ENCODE peak calls at places on chromosomes 11 and 22, in five cellular contexts. One of them, this sample, is unnamed.
A peak's percentile ranks its signal among the peaks of the same experiment; 100 is the strongest.

GRCh38 chr11:61139391-61139790 is 21.8 kb downstream of the VPS37C start:
- DNase-seq in H1: no peak
- DNase-seq in SK-N-SH: no peak
- DNase-seq in K562: no peak
- DNase-seq in HCT116: no peak
- DNase-seq in this sample: no peak

GRCh38 chr11:133271206-133271605 is 261.1 kb downstream of the OPCML start:
- DNase-seq in H1: no peak
- DNase-seq in SK-N-SH: no peak
- DNase-seq in K562: no peak
- DNase-seq in HCT116: no peak
- DNase-seq in this sample: no peak

GRCh38 chr11:64219354-64219684 is 6.7 kb downstream of the TRPT1 start:
- DNase-seq in H1: no peak
- DNase-seq in SK-N-SH: no peak
- DNase-seq in K562: no peak
- DNase-seq in HCT116: no peak
- DNase-seq in this sample: no peak

GRCh38 chr11:120182790-120183491 is 27.9 kb upstream of the OAF start:
- DNase-seq in H1: no peak
- DNase-seq in SK-N-SH: no peak
- DNase-seq in K562: peak; percentile 42
- DNase-seq in HCT116: no peak
- DNase-seq in this sample: peak; percentile 59

GRCh38 chr11:118071416-118072030 is 5.4 kb upstream of the TMPRSS4 start:
- DNase-seq in H1: no peak
- DNase-seq in SK-N-SH: no peak
- DNase-seq in K562: no peak
- DNase-seq in HCT116: no peak
- DNase-seq in this sample: no peak

GRCh38 chr22:50292643-50293440 is 14.6 kb downstream of the PLXNB2 start:
- DNase-seq in H1: no peak
- DNase-seq in SK-N-SH: no peak
- DNase-seq in K562: no peak
- DNase-seq in HCT116: no peak
- DNase-seq in this sample: no peak

GRCh38 chr22:36027579-36027959 is 1.1 kb downstream of the RBFOX2 start:
- DNase-seq in H1: no peak
- DNase-seq in SK-N-SH: no peak
- DNase-seq in K562: no peak
- DNase-seq in HCT116: no peak
- DNase-seq in this sample: no peak

GRCh38 chr11:119729581-119730346 is 764 bp upstream of the NECTIN1 start:
- DNase-seq in H1: no peak
- DNase-seq in SK-N-SH: peak; percentile 85
- DNase-seq in K562: no peak
- DNase-seq in HCT116: peak; percentile 32
- DNase-seq in this sample: peak; percentile 96

GRCh38 chr22:17369553-17370035 is 334 bp downstream of the CECR2 start:
- DNase-seq in H1: no peak
- DNase-seq in SK-N-SH: peak; percentile 61
- DNase-seq in K562: peak; percentile 17
- DNase-seq in HCT116: no peak
- DNase-seq in this sample: no peak

GRCh38 chr22:33835196-33835788 is 85.0 kb downstream of the LARGE1 start:
- DNase-seq in H1: no peak
- DNase-seq in SK-N-SH: no peak
- DNase-seq in K562: no peak
- DNase-seq in HCT116: no peak
- DNase-seq in this sample: no peak

GRCh38 chr22:30754971-30755759 is 60.5 kb downstream of the OSBP2 start:
- DNase-seq in H1: peak; percentile 54
- DNase-seq in SK-N-SH: peak; percentile 74
- DNase-seq in K562: peak; percentile 54
- DNase-seq in HCT116: peak; percentile 66
- DNase-seq in this sample: peak; percentile 69

GRCh38 chr11:11220786-11221185 is 132.3 kb downstream of the CSNK2A3 start:
- DNase-seq in H1: no peak
- DNase-seq in SK-N-SH: no peak
- DNase-seq in K562: no peak
- DNase-seq in HCT116: no peak
- DNase-seq in this sample: no peak

GRCh38 chr11:63768232-63769043 is at the start of gene ZFTA:
- DNase-seq in H1: no peak
- DNase-seq in SK-N-SH: peak; percentile 98
- DNase-seq in K562: peak; percentile 91
- DNase-seq in HCT116: no peak
- DNase-seq in this sample: peak; percentile 92

DNA sequence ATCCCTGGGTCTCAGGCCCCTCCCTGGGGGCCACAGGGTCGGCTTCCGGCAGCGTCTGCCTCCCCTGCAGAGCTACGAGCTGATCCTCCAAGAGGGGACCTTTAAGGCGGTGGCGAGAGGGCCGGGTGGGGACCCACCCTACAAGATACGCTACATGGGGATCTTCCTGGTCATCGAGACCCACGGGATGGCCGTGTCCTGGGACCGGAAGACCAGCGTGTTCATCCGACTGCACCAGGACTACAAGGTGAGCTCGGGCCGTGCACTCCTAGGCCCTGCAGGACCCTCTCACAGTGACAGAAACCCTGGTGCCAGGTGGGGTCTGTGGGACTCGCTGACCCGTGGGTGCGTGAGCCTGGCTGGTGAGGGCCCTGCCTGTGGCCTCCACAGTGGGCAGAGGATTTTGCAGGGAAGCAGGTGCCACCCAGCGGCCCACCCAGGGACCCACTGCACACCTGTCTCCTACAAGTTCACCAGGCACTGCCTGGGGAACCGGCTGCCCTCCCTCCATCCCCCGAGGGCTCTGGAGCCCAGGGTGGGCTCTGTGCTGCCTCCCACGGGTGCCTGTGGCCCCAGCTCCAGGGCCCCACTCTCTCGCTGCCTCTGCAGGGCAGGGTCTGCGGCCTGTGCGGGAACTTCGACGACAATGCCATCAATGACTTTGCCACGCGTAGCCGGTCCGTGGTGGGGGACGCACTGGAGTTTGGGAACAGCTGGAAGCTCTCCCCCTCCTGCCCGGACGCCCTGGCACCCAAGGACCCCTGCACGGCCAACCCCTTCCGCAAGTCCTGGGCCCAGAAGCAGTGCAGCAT is 13.7 kb downstream of the MUC5B start:
- DNase-seq in H1: no peak
- DNase-seq in SK-N-SH: no peak
- DNase-seq in K562: no peak
- DNase-seq in HCT116: no peak
- DNase-seq in this sample: no peak
- TF ChIP-seq JUND in H1: no peak
- TF ChIP-seq JUND in SK-N-SH: no peak
- TF ChIP-seq JUND in K562: no peak
- TF ChIP-seq JUND in HCT116: no peak
- TF ChIP-seq JUND in this sample: no peak

GRCh38 chr11:113263458-113264095 is 50.8 kb upstream of the TTC12 start:
- DNase-seq in H1: no peak
- DNase-seq in SK-N-SH: no peak
- DNase-seq in K562: no peak
- DNase-seq in HCT116: no peak
- DNase-seq in this sample: no peak
- TF ChIP-seq JUND in H1: no peak
- TF ChIP-seq JUND in SK-N-SH: no peak
- TF ChIP-seq JUND in K562: no peak
- TF ChIP-seq JUND in HCT116: no peak
- TF ChIP-seq JUND in this sample: no peak

GRCh38 chr11:32137263-32137662 is 46.4 kb downstream of the RCN1 start:
- DNase-seq in H1: no peak
- DNase-seq in SK-N-SH: no peak
- DNase-seq in K562: no peak
- DNase-seq in HCT116: peak; percentile 34
- DNase-seq in this sample: no peak
- TF ChIP-seq JUND in H1: no peak
- TF ChIP-seq JUND in SK-N-SH: peak; percentile 84
- TF ChIP-seq JUND in K562: no peak
- TF ChIP-seq JUND in HCT116: peak; percentile 63
- TF ChIP-seq JUND in this sample: no peak

GRCh38 chr22:27224485-27225364 is 567.3 kb downstream of the MIAT start:
- DNase-seq in H1: no peak
- DNase-seq in SK-N-SH: peak; percentile 75
- DNase-seq in K562: no peak
- DNase-seq in HCT116: no peak
- DNase-seq in this sample: no peak
- TF ChIP-seq JUND in H1: no peak
- TF ChIP-seq JUND in SK-N-SH: no peak
- TF ChIP-seq JUND in K562: no peak
- TF ChIP-seq JUND in HCT116: no peak
- TF ChIP-seq JUND in this sample: no peak

DNA sequence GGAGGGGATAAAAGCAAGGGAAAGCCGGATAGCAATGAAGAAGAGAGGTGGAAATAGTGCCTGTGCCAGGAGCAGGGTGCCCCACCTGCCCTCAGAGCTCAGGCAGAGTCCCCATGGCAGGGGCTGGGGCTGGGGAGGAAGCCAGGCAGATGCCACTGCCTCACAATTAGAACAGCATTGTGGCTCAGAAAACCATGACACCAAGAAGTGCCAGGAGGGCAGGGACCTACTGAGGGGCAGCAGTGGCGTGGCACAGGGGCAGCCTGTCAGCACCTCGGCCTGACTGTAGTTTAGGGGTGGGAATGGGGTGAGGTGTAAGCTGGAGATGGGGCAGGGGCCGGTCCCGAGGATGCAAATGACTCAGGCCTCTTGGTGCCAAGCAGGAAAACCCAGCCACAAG is 532.1 kb upstream of the B3GAT1 start:
- DNase-seq in H1: no peak
- DNase-seq in SK-N-SH: no peak
- DNase-seq in K562: no peak
- DNase-seq in HCT116: no peak
- DNase-seq in this sample: no peak
- TF ChIP-seq JUND in H1: no peak
- TF ChIP-seq JUND in SK-N-SH: no peak
- TF ChIP-seq JUND in K562: no peak
- TF ChIP-seq JUND in HCT116: no peak
- TF ChIP-seq JUND in this sample: no peak